ENCODE peak calls at places on chromosomes 5 and 9, in seven cellular contexts. Q is NCI-H1105; R is effector memory CD4-positive, alpha-beta T cell; U is H54; G is ELF-1; J is kidney epithelial cell; M is activated CD8-positive, alpha-beta memory T cell treated with anti-CD3 and anti-CD28 coated beads, Interleukin-2, amount 50 U/mL, for 48 hours. C is an unnamed sample.

GRCh38 chr5:125612356-125613149 is 810.7 kb upstream of the GRAMD2B start:
- DNase-seq in R (no peak), Q (peak; percentile 48), M (no peak), J (no peak), G (no peak), U (no peak), C (no peak)

GRCh38 chr9:97397220-97397619 is 14.7 kb upstream of the TDRD7 start:
- DNase-seq in J (peak; percentile 16), G (no peak), U (peak; percentile 85), M (no peak), Q (no peak), R (no peak), C (no peak)

GRCh38 chr9:8872802-8873201 is 1073.2 kb upstream of the DMAC1 start:
- DNase-seq in J (no peak), U (no peak), Q (no peak), R (no peak), M (no peak), G (no peak), C (no peak)

GRCh38 chr5:135993248-135993893 is 35.4 kb upstream of the TGFBI start:
- DNase-seq in Q (no peak), G (no peak), M (no peak), J (no peak), R (no peak), U (no peak), C (no peak)

GRCh38 chr5:32326216-32326772 is 13.6 kb upstream of the MTMR12 start:
- DNase-seq in J (peak; percentile 48), G (no peak), M (no peak), R (no peak), Q (no peak), U (no peak), C (no peak)

GRCh38 chr5:126358525-126358924 is 64.7 kb upstream of the GRAMD2B start:
- DNase-seq in Q (no peak), J (no peak), G (no peak), M (no peak), R (no peak), U (no peak), C (no peak)

GRCh38 chr9:8254527-8254926 is 454.9 kb upstream of the DMAC1 start:
- DNase-seq in U (peak; percentile 10), J (no peak), G (no peak), M (no peak), R (no peak), Q (no peak), C (no peak)

GRCh38 chr5:63686938-63687337 is 275.3 kb downstream of the HTR1A start:
- DNase-seq in G (no peak), J (no peak), U (no peak), Q (no peak), M (no peak), R (no peak), C (no peak)

GRCh38 chr5:135167634-135168033 is 133.6 kb upstream of the PITX1 start:
- DNase-seq in Q (no peak), J (no peak), R (no peak), U (no peak), G (no peak), M (no peak), C (no peak)

GRCh38 chr9:69882998-69883565 is 62.5 kb downstream of the CFAP95 start:
- DNase-seq in Q (no peak), J (no peak), U (no peak), M (no peak), G (no peak), R (no peak), C (no peak)

GRCh38 chr9:93697352-93698139 is 121.2 kb downstream of the PHF2 start:
- DNase-seq in M (no peak), J (no peak), G (no peak), U (no peak), R (no peak), Q (no peak), C (no peak)

GRCh38 chr9:125959980-125960619 is 212.9 kb downstream of the PBX3 start:
- DNase-seq in Q (no peak), M (no peak), R (no peak), J (no peak), G (no peak), U (no peak), C (no peak)

GRCh38 chr9:12884736-12885395 is 110.0 kb downstream of the LURAP1L start:
- DNase-seq in U (peak; percentile 12), Q (no peak), J (peak; percentile 39), M (no peak), R (no peak), G (no peak), C (peak; percentile 4)

GRCh38 chr5:179313849-179314521 is 31.3 kb downstream of the ADAMTS2 start:
- DNase-seq in U (no peak), M (no peak), R (no peak), G (no peak), Q (no peak), J (no peak), C (no peak)

GRCh38 chr9:135814421-135814820 is 92.9 kb downstream of the CAMSAP1 start:
- DNase-seq in U (no peak), G (no peak), R (no peak), J (no peak), Q (no peak), M (no peak), C (no peak)

GRCh38 chr9:98962181-98962560 is 18.5 kb downstream of the COL15A1 start:
- DNase-seq in J (no peak), G (no peak), U (no peak), M (no peak), Q (no peak), R (no peak), C (no peak)

GRCh38 chr9:124652203-124652992 is 118.7 kb downstream of the NR6A1 start:
- DNase-seq in J (peak; percentile 81), Q (no peak), M (no peak), R (no peak), U (peak; percentile 64), G (peak; percentile 42), C (no peak)

GRCh38 chr9:31790720-31791119 is 593.7 kb upstream of the ACO1 start:
- DNase-seq in R (no peak), M (no peak), J (no peak), U (no peak), G (no peak), Q (no peak), C (no peak)

GRCh38 chr9:89519393-89519805 is 21.5 kb upstream of the SEMA4D start:
- DNase-seq in U (peak; percentile 74), J (peak; percentile 38), G (no peak), Q (no peak), R (no peak), M (no peak), C (no peak)

GRCh38 chr5:75277463-75277862 is 40.8 kb upstream of the ANKRD31 start:
- DNase-seq in U (no peak), Q (peak; percentile 24), M (no peak), G (no peak), J (no peak), R (no peak), C (no peak)

GRCh38 chr9:113933188-113933587 is 57.1 kb downstream of the ZNF618 start:
- DNase-seq in M (peak; percentile 8), U (no peak), G (no peak), Q (no peak), R (no peak), J (no peak), C (no peak)

C was measured in iPS DF 6.9.